ENCODE peak calls at places on chromosomes 7 and 10, in seven cellular contexts. X, O, A, G, B, N and F are unnamed samples.

GRCh38 chr7:99762680-99763327 is 21.2 kb downstream of the CYP3A4 start:
- DNase-seq in X (peak), N (no peak), G (no peak), O (no peak), B (peak), A (no peak), F (no peak)

GRCh38 chr10:117501460-117502035 is 41.0 kb upstream of the EMX2 start:
- DNase-seq in G (no peak), X (no peak), B (no peak), O (no peak), N (no peak), A (no peak), F (no peak)

GRCh38 chr7:17384400-17384799 is 85.9 kb downstream of the AHR start:
- DNase-seq in O (no peak), N (no peak), G (no peak), X (no peak), A (no peak), B (no peak), F (no peak)

GRCh38 chr7:34130558-34131285 is 225.4 kb downstream of the BMPER start:
- DNase-seq in O (no peak), X (no peak), N (no peak), B (no peak), G (no peak), A (no peak), F (no peak)

GRCh38 chr10:62554632-62555199 is 180.5 kb downstream of the ZNF365 start:
- DNase-seq in A (no peak), B (peak), N (peak), X (peak), O (no peak), G (peak), F (peak)

GRCh38 chr7:2126621-2127020 is 106.1 kb downstream of the MAD1L1 start:
- DNase-seq in A (no peak), G (no peak), B (no peak), O (no peak), N (no peak), X (no peak), F (no peak)

GRCh38 chr7:33080326-33080725 is 17.8 kb upstream of the NT5C3A start:
- DNase-seq in G (no peak), O (no peak), X (no peak), B (no peak), N (no peak), A (no peak), F (no peak)

GRCh38 chr7:157224627-157225026 is 85.9 kb downstream of the UBE3C start:
- DNase-seq in B (peak), X (peak), A (no peak), N (no peak), G (no peak), O (no peak), F (peak)

GRCh38 chr7:30970074-30970473 is 6.3 kb downstream of the GHRHR start:
- DNase-seq in X (no peak), G (no peak), O (no peak), N (no peak), B (no peak), A (no peak), F (no peak)

GRCh38 chr7:102836206-102836938 is 76.4 kb upstream of the LRRC17 start:
- DNase-seq in B (peak), O (no peak), G (no peak), A (no peak), X (peak), N (no peak), F (no peak)

GRCh38 chr10:873020-873419 is 58.5 kb downstream of the LARP4B start:
- DNase-seq in A (no peak), G (no peak), B (no peak), N (no peak), O (no peak), X (no peak), F (no peak)

GRCh38 chr7:135645296-135645904 is 16.9 kb upstream of the STMP1 start:
- DNase-seq in X (peak), O (no peak), B (peak), N (no peak), A (peak), G (peak), F (peak)

GRCh38 chr10:15106352-15107013 is 9.3 kb downstream of the RPP38 start:
- DNase-seq in A (peak), G (peak), O (peak), N (peak), B (peak), X (peak), F (peak)

GRCh38 chr7:28329616-28330373 is 82.5 kb upstream of the CREB5 start:
- DNase-seq in N (no peak), B (peak), O (no peak), A (no peak), X (peak), G (no peak), F (no peak)

GRCh38 chr10:78634389-78634815 is 434.4 kb upstream of the ZMIZ1 start:
- DNase-seq in B (peak), A (no peak), G (no peak), X (peak), O (no peak), N (no peak), F (no peak)

GRCh38 chr10:51879238-51879637 is 179.8 kb upstream of the CSTF2T start:
- DNase-seq in G (no peak), A (peak), N (no peak), X (peak), B (peak), O (no peak), F (no peak)

GRCh38 chr7:151714201-151714600 is 162.7 kb downstream of the PRKAG2 start:
- DNase-seq in N (no peak), A (no peak), O (no peak), B (no peak), X (no peak), G (no peak), F (no peak)

GRCh38 chr7:107147464-107148214 is 21.2 kb upstream of the HBP1 start:
- DNase-seq in G (peak), X (peak), N (peak), O (peak), A (peak), B (peak), F (no peak)

GRCh38 chr7:155979994-155980393 is 167.7 kb upstream of the SHH start:
- DNase-seq in O (no peak), A (no peak), N (no peak), G (no peak), X (no peak), B (no peak), F (no peak)

GRCh38 chr7:112930787-112931186 is 140.6 kb upstream of the TMEM168 start:
- DNase-seq in B (peak), A (no peak), O (no peak), N (no peak), G (no peak), X (peak), F (no peak)

GRCh38 chr10:31353574-31353973 is 34.6 kb downstream of the ZEB1 start:
- DNase-seq in X (peak), B (peak), G (no peak), N (no peak), O (peak), A (peak), F (no peak)

GRCh38 chr10:87740232-87740631 is 77.8 kb downstream of the ATAD1 start:
- DNase-seq in O (no peak), B (peak), N (no peak), A (no peak), G (no peak), X (peak), F (no peak)

GRCh38 chr10:95748349-95748748 is 7.6 kb upstream of the ENTPD1 start:
- DNase-seq in O (no peak), X (no peak), N (no peak), G (no peak), A (no peak), B (no peak), F (no peak)

GRCh38 chr7:108132551-108133265 is 2.5 kb upstream of the LAMB4 start:
- DNase-seq in X (no peak), G (no peak), O (no peak), B (no peak), N (no peak), A (no peak), F (peak)

GRCh38 chr10:23945845-23946244 is 263.1 kb upstream of the KIAA1217 start:
- DNase-seq in A (no peak), G (no peak), B (no peak), N (no peak), X (no peak), O (no peak), F (no peak)

GRCh38 chr7:2437136-2437535 is 33.7 kb downstream of the CHST12 start:
- DNase-seq in X (no peak), G (peak), A (no peak), O (no peak), N (no peak), B (no peak), F (no peak)

GRCh38 chr10:24174014-24174413 is 34.9 kb upstream of the KIAA1217 start:
- DNase-seq in O (no peak), A (no peak), N (no peak), G (no peak), X (no peak), B (no peak), F (no peak)

GRCh38 chr10:71239946-71240795 is 27.8 kb downstream of the UNC5B start:
- DNase-seq in A (no peak), X (no peak), N (no peak), B (no peak), G (no peak), O (no peak), F (no peak)